ENCODE peak calls at places on chromosomes 11 and 22, in four cellular contexts. K is dorsolateral prefrontal cortex, M is Daoy, W is NCI-H2081 treated with DMSO at 0.1 percent for 48 hours. G is an unnamed sample.

GRCh38 chr11:48210052-48210451 is 6.6 kb upstream of the OR4B1 start:
- DNase-seq in M (no peak), W (no peak), K (no peak), G (no peak)

GRCh38 chr11:8593935-8594909 is at the start of gene STK33:
- DNase-seq in W (no peak), M (peak; percentile 74), K (no peak), G (peak; percentile 27)

GRCh38 chr22:39664485-39665200 is 94.1 kb downstream of the CACNA1I start:
- DNase-seq in M (peak; percentile 21), W (no peak), K (no peak), G (peak; percentile 90)

GRCh38 chr22:49848690-49849160 is 4.9 kb upstream of the ZBED4 start:
- DNase-seq in M (no peak), W (no peak), K (no peak), G (no peak)

GRCh38 chr22:50705851-50706351 is 32.1 kb upstream of the ACR start:
- DNase-seq in W (no peak), M (no peak), K (no peak), G (no peak)

GRCh38 chr22:27460596-27461347 is 340.8 kb downstream of the MN1 start:
- DNase-seq in W (no peak), K (no peak), M (peak; percentile 44), G (no peak)

GRCh38 chr11:70876685-70877084 is 375.7 kb downstream of the SHANK2 start:
- DNase-seq in K (no peak), M (no peak), W (no peak), G (no peak)

GRCh38 chr11:84884836-84885235 is 742.3 kb downstream of the DLG2 start:
- DNase-seq in M (no peak), K (no peak), W (no peak), G (no peak)

GRCh38 chr22:28172948-28173360 is 253.9 kb upstream of the PITPNB start:
- DNase-seq in K (no peak), M (no peak), W (no peak), G (no peak)

GRCh38 chr11:125603207-125603606 is 10.6 kb downstream of the STT3A start:
- DNase-seq in M (no peak), K (no peak), W (no peak), G (no peak)

GRCh38 chr22:40046126-40046525 is 51.4 kb downstream of the FAM83F start:
- DNase-seq in W (no peak), K (no peak), M (no peak), G (no peak)

GRCh38 chr11:29750392-29750791 is 266.4 kb downstream of the KCNA4 start:
- DNase-seq in M (no peak), W (no peak), K (no peak), G (no peak)

GRCh38 chr22:29574762-29575450 is 6.0 kb downstream of the NIPSNAP1 start:
- DNase-seq in W (no peak), K (no peak), M (no peak), G (no peak)

GRCh38 chr22:19764636-19765476 is 4.3 kb downstream of the TBX1 start:
- DNase-seq in W (no peak), K (no peak), M (no peak), G (no peak)

GRCh38 chr22:44143596-44143995 is 37.1 kb upstream of the PARVG start:
- DNase-seq in W (no peak), K (no peak), M (no peak), G (no peak)

GRCh38 chr22:35549338-35549737 is 8.7 kb downstream of the RASD2 start:
- DNase-seq in W (no peak), M (no peak), K (no peak), G (no peak)

GRCh38 chr11:2409701-2410468 is 9.3 kb downstream of the TSSC4 start:
- DNase-seq in W (no peak), M (no peak), K (no peak), G (no peak)

GRCh38 chr11:38300570-38300969 is 1702.5 kb upstream of the RAG2 start:
- DNase-seq in M (no peak), W (no peak), K (no peak), G (no peak)

GRCh38 chr22:36617694-36618522 is 85.6 kb downstream of the CACNG2 start:
- DNase-seq in W (no peak), M (no peak), K (no peak), G (no peak)

GRCh38 chr22:25824828-25825474 is 83.0 kb downstream of the MYO18B start:
- DNase-seq in K (no peak), M (no peak), W (no peak), G (no peak)

GRCh38 chr22:49770454-49771265 is 57.0 kb downstream of the BRD1 start:
- DNase-seq in K (no peak), M (no peak), W (no peak), G (no peak)

GRCh38 chr22:36036167-36036624 is 7.6 kb upstream of the RBFOX2 start:
- DNase-seq in K (no peak), M (no peak), W (peak; percentile 57), G (no peak)

GRCh38 chr11:104467414-104467813 is 303.5 kb upstream of the PDGFD start:
- DNase-seq in W (no peak), M (no peak), K (no peak), G (no peak)

GRCh38 chr11:75450826-75451783 is 18.1 kb upstream of the KLHL35 start:
- DNase-seq in M (no peak), K (no peak), W (no peak), G (no peak)

GRCh38 chr11:87072787-87073186 is 35.1 kb downstream of the TMEM135 start:
- DNase-seq in M (no peak), W (no peak), K (no peak), G (no peak)

GRCh38 chr11:62555464-62556092 is 9.0 kb upstream of the AHNAK start:
- DNase-seq in M (peak; percentile 49), K (no peak), W (no peak), G (no peak)

GRCh38 chr22:41263704-41264103 is 22.3 kb downstream of the RANGAP1 start:
- DNase-seq in M (no peak), K (no peak), W (no peak), G (no peak)

GRCh38 chr22:40499187-40499753 is 128.9 kb downstream of the SGSM3 start:
- DNase-seq in K (no peak), M (peak; percentile 94), W (no peak), G (no peak)

GRCh38 chr11:118628031-118628430 is 20.6 kb downstream of the PHLDB1 start:
- DNase-seq in K (no peak), W (no peak), M (no peak), G (no peak)

GRCh38 chr11:114290503-114291239 is 5.5 kb upstream of the NNMT start:
- DNase-seq in W (no peak), M (no peak), K (no peak), G (no peak)

GRCh38 chr11:70191495-70192140 is 11.5 kb upstream of the FADD start:
- DNase-seq in W (no peak), K (peak; percentile 36), M (peak; percentile 73), G (peak; percentile 59)

GRCh38 chr11:35546317-35546716 is 20.9 kb upstream of the PAMR1 start:
- DNase-seq in K (no peak), M (no peak), W (no peak), G (no peak)

GRCh38 chr11:66607126-66607834 is 9.2 kb upstream of the RBM14 start:
- DNase-seq in M (peak; percentile 74), W (no peak), K (no peak), G (no peak)

GRCh38 chr11:2741377-2742131 is 41.8 kb upstream of the KCNQ1OT1 start:
- DNase-seq in K (no peak), W (no peak), M (peak; percentile 52), G (no peak)

GRCh38 chr11:66815646-66816045 is 27.6 kb upstream of the RCE1 start:
- DNase-seq in M (no peak), K (no peak), W (no peak), G (no peak)

GRCh38 chr22:19713650-19714319 is 518 bp upstream of the SEPTIN5 start:
- DNase-seq in W (no peak), M (no peak), K (no peak), G (peak; percentile 66)

GRCh38 chr11:58830693-58831301 is 13.7 kb downstream of the GLYATL2 start:
- DNase-seq in K (no peak), W (no peak), M (no peak), G (no peak)